ENCODE peak calls at places on chromosome 18, in five cellular contexts. G is testis, F is HepG2, Y is cardiac fibroblast, O is H9. P is an unnamed sample.

GRCh38 chr18:57446322-57446721 is 11.1 kb downstream of the ONECUT2 start:
- DNase-seq in G (peak; percentile 31), F (peak; percentile 31), Y (no peak), O (peak; percentile 62), P (peak; percentile 70)

GRCh38 chr18:22180722-22181121 is 11.3 kb downstream of the GATA6 start:
- DNase-seq in G (no peak), F (no peak), Y (peak; percentile 27), O (no peak), P (no peak)

GRCh38 chr18:11237066-11237465 is 87.7 kb upstream of the PIEZO2 start:
- DNase-seq in G (no peak), F (no peak), Y (no peak), O (no peak), P (no peak)

GRCh38 chr18:49011291-49011746 is 60.6 kb upstream of the SMAD7 start:
- DNase-seq in G (peak; percentile 13), F (no peak), Y (no peak), O (peak; percentile 45), P (no peak)

GRCh38 chr18:67145586-67146292 is 370.8 kb downstream of the DSEL start:
- DNase-seq in G (no peak), F (peak; percentile 61), Y (no peak), O (no peak), P (no peak)

GRCh38 chr18:23238152-23238531 is 102.9 kb downstream of the CABLES1 start:
- DNase-seq in G (peak; percentile 54), F (no peak), Y (peak; percentile 91), O (no peak), P (no peak)

GRCh38 chr18:27921904-27922541 is 254.9 kb downstream of the CDH2 start:
- DNase-seq in G (no peak), F (peak; percentile 10), Y (peak; percentile 36), O (peak; percentile 28), P (no peak)

GRCh38 chr18:59459352-59460059 is 100.4 kb upstream of the LMAN1 start:
- DNase-seq in G (no peak), F (peak; percentile 16), Y (peak; percentile 86), O (no peak), P (no peak)

GRCh38 chr18:59957957-59958356 is 58.2 kb downstream of the PMAIP1 start:
- DNase-seq in G (peak; percentile 87), F (peak; percentile 3), Y (peak; percentile 51), O (no peak), P (peak; percentile 88)

GRCh38 chr18:12044591-12044990 is 49.1 kb upstream of the ANKRD62 start:
- DNase-seq in G (no peak), F (no peak), Y (peak; percentile 52), O (no peak), P (no peak)

GRCh38 chr18:79479761-79480161 is 84.0 kb downstream of the NFATC1 start:
- DNase-seq in G (no peak), F (no peak), Y (no peak), O (no peak), P (no peak)

GRCh38 chr18:53950545-53950944 is 273.9 kb downstream of the MBD2 start:
- DNase-seq in G (no peak), F (no peak), Y (no peak), O (no peak), P (no peak)

GRCh38 chr18:10660485-10660884 is 134.7 kb downstream of the NAPG start:
- DNase-seq in G (no peak), F (no peak), Y (peak; percentile 76), O (no peak), P (no peak)

GRCh38 chr18:42635378-42636048 is 480.0 kb downstream of the RIT2 start:
- DNase-seq in G (no peak), F (no peak), Y (peak; percentile 16), O (peak; percentile 32), P (peak; percentile 9)

GRCh38 chr18:55753643-55754255 is 165.8 kb upstream of the TCF4 start:
- DNase-seq in G (no peak), F (no peak), Y (no peak), O (no peak), P (no peak)

GRCh38 chr18:57004366-57005121 is 142.3 kb upstream of the BOD1L2 start:
- DNase-seq in G (no peak), F (peak; percentile 27), Y (peak; percentile 56), O (no peak), P (no peak)

GRCh38 chr18:28112056-28112470 is 64.9 kb downstream of the CDH2 start:
- DNase-seq in G (no peak), F (no peak), Y (peak; percentile 70), O (no peak), P (no peak)

GRCh38 chr18:8238507-8238906 is 370.7 kb upstream of the RAB12 start:
- DNase-seq in G (no peak), F (peak; percentile 90), Y (no peak), O (no peak), P (no peak)

GRCh38 chr18:12606592-12607315 is 51.2 kb downstream of the SPIRE1 start:
- DNase-seq in G (no peak), F (peak; percentile 38), Y (peak; percentile 60), O (no peak), P (no peak)

GRCh38 chr18:37698508-37699035 is 133.0 kb upstream of the CELF4 start:
- DNase-seq in G (no peak), F (no peak), Y (no peak), O (peak; percentile 41), P (no peak)

GRCh38 chr18:62183578-62184195 is 3.2 kb downstream of the PIGN start:
- DNase-seq in G (peak; percentile 29), F (peak; percentile 44), Y (peak; percentile 78), O (no peak), P (peak; percentile 49)

GRCh38 chr18:58960946-58961722 is 96.5 kb downstream of the ZNF532 start:
- DNase-seq in G (no peak), F (no peak), Y (peak; percentile 59), O (no peak), P (no peak)

GRCh38 chr18:23191952-23192662 is 56.8 kb downstream of the CABLES1 start:
- DNase-seq in G (peak; percentile 79), F (no peak), Y (peak; percentile 89), O (no peak), P (no peak)

GRCh38 chr18:29853126-29853525 is 1189.4 kb downstream of the DSC3 start:
- DNase-seq in G (no peak), F (no peak), Y (no peak), O (no peak), P (no peak)

DNA sequence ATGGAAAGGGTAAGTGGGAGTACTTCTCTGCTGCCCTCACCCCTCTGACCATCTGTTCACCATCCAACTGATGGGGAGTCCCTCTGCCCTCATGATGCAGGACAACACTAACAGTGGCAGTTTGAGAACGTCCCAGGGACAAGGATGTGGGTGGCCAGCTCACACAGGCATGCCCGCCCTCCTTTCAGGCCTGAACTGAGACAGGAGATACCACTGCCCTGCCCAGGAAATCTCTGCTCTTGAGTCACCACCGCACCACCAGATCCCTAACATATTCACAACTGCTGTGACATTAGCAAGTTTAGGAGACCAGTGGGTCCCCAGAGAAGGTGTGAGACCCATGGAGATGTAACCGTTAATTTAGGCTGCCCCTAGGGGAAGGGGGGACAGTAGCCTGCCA is 66.2 kb downstream of the TRAPPC8 start:
- DNase-seq in G (no peak), F (no peak), Y (no peak), O (no peak), P (no peak)
- TF ChIP-seq CTCF in G (no peak), F (no peak), Y (no peak), O (no peak), P (no peak)

GRCh38 chr18:41395695-41396094 is 559.3 kb upstream of the PIK3C3 start:
- DNase-seq in G (no peak), F (no peak), Y (peak; percentile 5), O (no peak), P (no peak)
- TF ChIP-seq CTCF in G (no peak), F (no peak), Y (no peak), O (no peak), P (no peak)

GRCh38 chr18:63285332-63285731 is 34.2 kb downstream of the BCL2 start:
- DNase-seq in G (no peak), F (no peak), Y (no peak), O (no peak), P (no peak)

GRCh38 chr18:63284173-63284765 is 35.3 kb downstream of the BCL2 start:
- DNase-seq in G (no peak), F (no peak), Y (no peak), O (no peak), P (no peak)

GRCh38 chr18:63286926-63287325 is 32.6 kb downstream of the BCL2 start:
- DNase-seq in G (no peak), F (no peak), Y (no peak), O (no peak), P (no peak)

GRCh38 chr18:63284861-63285260 is 34.7 kb downstream of the BCL2 start:
- DNase-seq in G (peak; percentile 28), F (no peak), Y (no peak), O (no peak), P (no peak)

DNA sequence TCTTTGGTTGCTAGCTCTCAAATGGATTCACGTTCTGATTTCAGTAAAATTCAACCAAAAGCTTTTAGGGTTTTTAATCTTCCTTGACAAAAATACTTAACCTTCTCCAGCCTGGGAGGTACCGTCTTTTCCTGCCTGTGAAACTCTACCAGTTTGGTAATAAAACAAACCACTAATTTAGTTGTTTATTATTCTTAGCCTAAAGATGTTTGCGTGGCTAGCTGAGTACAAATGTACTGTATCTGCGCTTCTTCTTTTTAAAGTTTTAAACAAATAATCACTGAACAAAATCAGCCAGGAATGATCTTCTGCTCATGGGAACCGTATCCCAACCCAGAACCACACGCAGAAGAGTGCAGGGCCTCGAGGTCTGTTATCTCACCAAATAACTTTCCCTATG is 36.3 kb downstream of the BCL2 start:
- DNase-seq in G (no peak), F (no peak), Y (no peak), O (no peak), P (no peak)
- TF ChIP-seq CTCF in G (no peak), F (no peak), Y (no peak), O (no peak), P (no peak)

GRCh38 chr18:48007381-48007780 is 76.9 kb upstream of the SMAD2 start:
- DNase-seq in G (no peak), F (no peak), Y (no peak), O (no peak), P (no peak)

GRCh38 chr18:48006415-48007175 is 76.1 kb upstream of the SMAD2 start:
- DNase-seq in G (no peak), F (no peak), Y (no peak), O (no peak), P (no peak)

GRCh38 chr18:48009116-48009825 is 78.8 kb upstream of the SMAD2 start:
- DNase-seq in G (no peak), F (no peak), Y (no peak), O (no peak), P (no peak)

GRCh38 chr18:48010264-48010663 is 79.8 kb upstream of the SMAD2 start:
- DNase-seq in G (no peak), F (no peak), Y (no peak), O (no peak), P (no peak)

DNA sequence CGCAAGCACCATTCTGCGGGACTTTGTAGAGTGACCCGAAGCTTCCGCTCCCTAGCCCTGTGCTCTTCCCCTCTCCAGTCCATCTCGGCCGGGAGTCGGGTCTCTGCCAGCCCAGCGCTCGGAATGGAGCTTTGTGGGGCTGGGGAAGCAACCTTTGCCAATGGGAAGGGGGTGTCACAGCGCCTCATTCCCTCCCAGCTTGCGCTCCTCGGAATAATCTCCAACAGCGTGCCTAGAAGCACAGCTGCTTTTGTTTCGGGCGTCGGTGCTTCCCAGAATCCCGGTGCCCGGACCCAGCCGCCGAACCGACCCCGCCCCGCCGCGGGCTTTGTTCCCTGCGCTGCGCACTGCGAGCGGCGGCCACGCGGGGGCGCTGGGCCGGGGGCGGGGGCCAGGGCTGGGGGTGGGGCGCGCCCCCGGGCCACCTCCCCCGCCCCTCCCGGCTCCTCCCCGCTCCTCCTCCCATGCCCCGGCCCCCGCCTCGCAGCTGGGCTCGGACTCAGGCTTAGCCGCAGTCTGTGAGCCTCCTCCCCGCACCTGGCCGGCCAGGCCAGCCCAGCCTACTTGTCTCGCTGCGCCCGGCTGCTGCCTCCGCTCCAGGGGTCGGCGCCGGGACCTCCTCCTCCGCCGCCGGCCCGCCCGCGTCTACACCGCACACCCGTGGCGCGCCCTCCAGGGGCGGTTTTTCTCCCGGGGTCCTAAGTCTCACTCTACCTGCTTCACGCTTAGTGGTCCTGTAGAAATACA is 77.7 kb upstream of the SMAD2 start:
- DNase-seq in G (peak; percentile 74), F (peak; percentile 42), Y (peak; percentile 66), O (peak; percentile 91), P (peak; percentile 80)
- TF ChIP-seq CTCF in G (peak; percentile 22), F (peak; percentile 56), Y (no peak), O (no peak), P (peak; percentile 35)

P was measured in WERI-Rb-1.